ENCODE peak calls at places on chromosomes 3 and 15, in ten cellular contexts. D is cardiac fibroblast, B is PC-9, C is NCI-H748 treated with DMSO at 0.1 percent for 48 hours, I is NCI-H446 treated with DMSO at 0.1 percent for 48 hours, N is Calu3, X is activated T-cell treated with anti-CD3 and anti-CD28 coated beads for 1 hour, E is NCI-H510A treated with DMSO at 0.1 percent for 48 hours, J is AG10803, F is EH. O is an unnamed sample.

GRCh38 chr3:127217594-127218456 is 24.9 kb downstream of the PRR23E start:
- DNase-seq in D (peak), B (peak), C (no peak), I (no peak), N (no peak), X (no peak), E (no peak), J (peak), F (peak), O (no peak)

GRCh38 chr3:148146947-148147346 is 550.8 kb upstream of the AGTR1 start:
- DNase-seq in D (peak), B (no peak), C (no peak), I (no peak), N (peak), X (no peak), E (no peak), J (peak), F (peak), O (no peak)

GRCh38 chr3:127147291-127147905 is 45.5 kb upstream of the PRR23E start:
- DNase-seq in D (no peak), B (no peak), C (no peak), I (no peak), N (no peak), X (no peak), E (no peak), J (no peak), F (no peak), O (no peak)

GRCh38 chr3:46020766-46021510 is 6.3 kb downstream of the XCR1 start:
- DNase-seq in D (no peak), B (no peak), C (no peak), I (no peak), N (no peak), X (no peak), E (no peak), J (no peak), F (no peak), O (no peak)

GRCh38 chr3:11228041-11228440 is 44.2 kb upstream of the ATG7 start:
- DNase-seq in D (no peak), B (no peak), C (no peak), I (no peak), N (no peak), X (no peak), E (no peak), J (peak), F (no peak), O (no peak)

GRCh38 chr15:71411538-71412482 is 296.5 kb downstream of the THSD4 start:
- DNase-seq in D (peak), B (no peak), C (no peak), I (no peak), N (peak), X (no peak), E (no peak), J (peak), F (peak), O (no peak)

GRCh38 chr15:49847937-49848823 is 227.3 kb downstream of the DTWD1 start:
- DNase-seq in D (peak), B (no peak), C (no peak), I (no peak), N (no peak), X (no peak), E (no peak), J (peak), F (peak), O (no peak)

GRCh38 chr3:177026505-177027277 is 170.6 kb downstream of the TBL1XR1 start:
- DNase-seq in D (peak), B (no peak), C (no peak), I (no peak), N (no peak), X (no peak), E (no peak), J (no peak), F (peak), O (no peak)

GRCh38 chr3:159798951-159799350 is 189.7 kb upstream of the IL12A start:
- DNase-seq in D (peak), B (no peak), C (no peak), I (no peak), N (peak), X (no peak), E (no peak), J (peak), F (peak), O (peak)

GRCh38 chr3:62363275-62363674 is 10.1 kb downstream of the FEZF2 start:
- DNase-seq in D (no peak), B (no peak), C (no peak), I (no peak), N (no peak), X (no peak), E (no peak), J (no peak), F (no peak), O (no peak)

GRCh38 chr15:84826369-84826823 is 9.2 kb downstream of the ALPK3 start:
- DNase-seq in D (peak), B (peak), C (no peak), I (no peak), N (peak), X (no peak), E (no peak), J (peak), F (peak), O (peak)

GRCh38 chr3:195612075-195612800 is 28.5 kb upstream of the APOD start:
- DNase-seq in D (no peak), B (no peak), C (no peak), I (no peak), N (no peak), X (no peak), E (no peak), J (peak), F (peak), O (peak)

GRCh38 chr3:154152741-154153140 is 31.6 kb downstream of the ARHGEF26 start:
- DNase-seq in D (no peak), B (no peak), C (no peak), I (no peak), N (no peak), X (no peak), E (no peak), J (no peak), F (no peak), O (no peak)

GRCh38 chr15:92930776-92931175 is 30.7 kb downstream of the CHD2 start:
- DNase-seq in D (peak), B (peak), C (no peak), I (no peak), N (no peak), X (no peak), E (no peak), J (peak), F (peak), O (peak)

GRCh38 chr15:39213385-39213840 is 367.5 kb upstream of the THBS1 start:
- DNase-seq in D (peak), B (peak), C (no peak), I (no peak), N (peak), X (no peak), E (peak), J (peak), F (peak), O (peak)

GRCh38 chr3:169477790-169478189 is 185.7 kb downstream of the MECOM start:
- DNase-seq in D (no peak), B (no peak), C (no peak), I (no peak), N (no peak), X (no peak), E (no peak), J (no peak), F (no peak), O (no peak)

GRCh38 chr3:182508896-182509295 is 284.4 kb upstream of the ATP11B start:
- DNase-seq in D (no peak), B (no peak), C (no peak), I (no peak), N (no peak), X (no peak), E (peak), J (no peak), F (no peak), O (no peak)

GRCh38 chr3:57017481-57017880 is 43.0 kb upstream of the SPATA12 start:
- DNase-seq in D (peak), B (peak), C (no peak), I (no peak), N (peak), X (no peak), E (no peak), J (no peak), F (peak), O (peak)

GRCh38 chr15:42194502-42194901 is 13.6 kb downstream of the VPS39 start:
- DNase-seq in D (peak), B (no peak), C (no peak), I (no peak), N (no peak), X (no peak), E (no peak), J (peak), F (peak), O (peak)

GRCh38 chr15:20340931-20341661 is 200.5 kb downstream of the GOLGA6L6 start:
- DNase-seq in D (peak), B (peak), C (no peak), I (no peak), N (no peak), X (no peak), E (no peak), J (peak), F (no peak), O (peak)